ENCODE peak calls at places on chromosomes 3 and 15, in ten cellular contexts. S is astrocyte, D is left lung, G is aorta, M is GM12878, I is small intestine, K is HFF-Myc, L is body of pancreas, C is GM06990, P is astrocyte of the spinal cord. E is an unnamed sample.

GRCh38 chr3:124799676-124800075 is 69.4 kb downstream of the UMPS start:
- DNase-seq in S (no peak), D (no peak), G (peak), M (no peak), I (no peak), K (no peak), L (no peak), C (no peak), P (no peak), E (no peak)

GRCh38 chr15:83289160-83289559 is 4.7 kb upstream of the BNC1 start:
- DNase-seq in S (peak), D (no peak), G (no peak), M (no peak), I (no peak), K (no peak), L (no peak), C (no peak), P (peak), E (no peak)

GRCh38 chr15:74044267-74045110 is 37.9 kb downstream of the GOLGA6A start:
- DNase-seq in S (no peak), D (no peak), G (no peak), M (no peak), I (no peak), K (no peak), L (peak), C (no peak), P (no peak), E (no peak)

GRCh38 chr3:124558898-124559649 is 171.2 kb upstream of the UMPS start:
- DNase-seq in S (peak), D (peak), G (peak), M (no peak), I (peak), K (peak), L (peak), C (no peak), P (peak), E (peak)

GRCh38 chr15:96181873-96182301 is 148.6 kb upstream of the NR2F2 start:
- DNase-seq in S (peak), D (no peak), G (peak), M (no peak), I (no peak), K (peak), L (peak), C (no peak), P (peak), E (peak)

GRCh38 chr3:161266731-161267150 is 45.6 kb downstream of the NMD3 start:
- DNase-seq in S (peak), D (no peak), G (no peak), M (no peak), I (no peak), K (peak), L (no peak), C (no peak), P (peak), E (peak)

GRCh38 chr15:57256941-57257340 is 119.4 kb upstream of the CGNL1 start:
- DNase-seq in S (no peak), D (no peak), G (no peak), M (no peak), I (no peak), K (no peak), L (no peak), C (no peak), P (no peak), E (no peak)

GRCh38 chr3:100354850-100355249 is 20.3 kb downstream of the NIT2 start:
- DNase-seq in S (peak), D (no peak), G (no peak), M (no peak), I (no peak), K (no peak), L (peak), C (no peak), P (peak), E (peak)

GRCh38 chr3:129605593-129606521 is 619 bp downstream of the PLXND1 start:
- DNase-seq in S (peak), D (peak), G (peak), M (no peak), I (peak), K (no peak), L (peak), C (peak), P (peak), E (no peak)

GRCh38 chr3:143276592-143276991 is 157.0 kb downstream of the CHST2 start:
- DNase-seq in S (no peak), D (no peak), G (no peak), M (no peak), I (no peak), K (no peak), L (no peak), C (peak), P (no peak), E (no peak)

GRCh38 chr15:82045179-82045891 is 483 bp downstream of the MEX3B start:
- DNase-seq in S (peak), D (peak), G (peak), M (no peak), I (no peak), K (no peak), L (peak), C (peak), P (peak), E (peak)

GRCh38 chr15:36599824-36600365 is 20.5 kb downstream of the CDIN1 start:
- DNase-seq in S (no peak), D (no peak), G (no peak), M (no peak), I (no peak), K (no peak), L (no peak), C (no peak), P (no peak), E (no peak)

GRCh38 chr15:35290301-35290721 is 205.2 kb upstream of the NANOGP8 start:
- DNase-seq in S (no peak), D (no peak), G (no peak), M (no peak), I (peak), K (no peak), L (no peak), C (no peak), P (no peak), E (no peak)

GRCh38 chr15:79451361-79451999 is 19.3 kb downstream of the MINAR1 start:
- DNase-seq in S (no peak), D (no peak), G (no peak), M (no peak), I (no peak), K (no peak), L (no peak), C (no peak), P (no peak), E (no peak)

GRCh38 chr3:123728014-123728413 is 143.2 kb upstream of the HACD2 start:
- DNase-seq in S (peak), D (no peak), G (no peak), M (no peak), I (no peak), K (no peak), L (no peak), C (no peak), P (peak), E (no peak)

GRCh38 chr3:40523781-40524180 is 979 bp upstream of the ZNF621 start:
- DNase-seq in S (no peak), D (no peak), G (no peak), M (no peak), I (peak), K (no peak), L (peak), C (no peak), P (no peak), E (no peak)

GRCh38 chr3:123272547-123272946 is 70.8 kb downstream of the SEC22A start:
- DNase-seq in S (peak), D (no peak), G (no peak), M (no peak), I (no peak), K (no peak), L (no peak), C (no peak), P (peak), E (peak)

GRCh38 chr3:33901862-33902563 is 103.6 kb downstream of the PDCD6IP start:
- DNase-seq in S (no peak), D (no peak), G (no peak), M (no peak), I (no peak), K (no peak), L (no peak), C (no peak), P (no peak), E (no peak)

GRCh38 chr3:64207289-64208086 is 17.8 kb downstream of the PRICKLE2 start:
- DNase-seq in S (peak), D (no peak), G (no peak), M (no peak), I (no peak), K (no peak), L (no peak), C (no peak), P (no peak), E (no peak)

GRCh38 chr15:31331389-31331788 is 4.8 kb downstream of the KLF13 start:
- DNase-seq in S (no peak), D (no peak), G (no peak), M (no peak), I (no peak), K (no peak), L (no peak), C (no peak), P (no peak), E (no peak)

GRCh38 chr3:9552252-9552999 is 1.2 kb downstream of the LHFPL4 start:
- DNase-seq in S (peak), D (no peak), G (no peak), M (no peak), I (peak), K (peak), L (peak), C (peak), P (peak), E (peak)

GRCh38 chr3:114880078-114880477 is 267.0 kb downstream of the ZBTB20 start:
- DNase-seq in S (peak), D (peak), G (no peak), M (no peak), I (no peak), K (no peak), L (peak), C (no peak), P (peak), E (peak)

GRCh38 chr3:114878119-114878839 is 268.8 kb downstream of the ZBTB20 start:
- DNase-seq in S (peak), D (no peak), G (no peak), M (no peak), I (no peak), K (no peak), L (no peak), C (no peak), P (peak), E (peak)

GRCh38 chr3:114877378-114878118 is 269.5 kb downstream of the ZBTB20 start:
- DNase-seq in S (no peak), D (no peak), G (no peak), M (no peak), I (no peak), K (no peak), L (no peak), C (no peak), P (peak), E (no peak)

GRCh38 chr3:114874447-114874846 is 272.6 kb downstream of the ZBTB20 start:
- DNase-seq in S (no peak), D (no peak), G (no peak), M (no peak), I (no peak), K (no peak), L (peak), C (no peak), P (no peak), E (no peak)

GRCh38 chr3:114879059-114880031 is 267.7 kb downstream of the ZBTB20 start:
- DNase-seq in S (peak), D (no peak), G (no peak), M (peak), I (no peak), K (no peak), L (no peak), C (no peak), P (peak), E (peak)
- H3K4me3 ChIP-seq in S (peak), D (no peak), G (no peak), M (peak), I (no peak), K (no peak), L (no peak), C (no peak), P (no peak), E (no peak)

GRCh38 chr3:184813357-184813756 is 1.4 kb downstream of the VPS8 start:
- DNase-seq in S (no peak), D (no peak), G (no peak), M (no peak), I (no peak), K (no peak), L (no peak), C (no peak), P (no peak), E (no peak)
- H3K4me3 ChIP-seq in S (no peak), D (peak), G (no peak), M (peak), I (peak), K (peak), L (no peak), C (peak), P (no peak), E (no peak)

GRCh38 chr3:192571197-192571791 is 156.0 kb downstream of the FGF12 start:
- DNase-seq in S (peak), D (peak), G (peak), M (no peak), I (peak), K (peak), L (peak), C (peak), P (peak), E (peak)
- H3K4me3 ChIP-seq in S (peak), D (peak), G (peak), M (peak), I (no peak), K (peak), L (no peak), C (no peak), P (peak), E (peak)

GRCh38 chr15:60396100-60396499 is 1.7 kb downstream of the ANXA2 start:
- DNase-seq in S (no peak), D (no peak), G (no peak), M (no peak), I (no peak), K (no peak), L (peak), C (no peak), P (peak), E (no peak)
- H3K4me3 ChIP-seq in S (peak), D (peak), G (peak), M (peak), I (peak), K (peak), L (no peak), C (peak), P (peak), E (peak)